ENCODE peak calls at places on chromosomes 2 and 18, in four cellular contexts. F is naive thymus-derived CD8-positive, alpha-beta T cell; E is astrocyte of the cerebellum; S is T-helper 1 cell. P is an unnamed sample.

GRCh38 chr2:100416397-100416938 is 1.0 kb downstream of the CHST10 start:
- DNase-seq in F (no peak), E (no peak), S (no peak), P (no peak)

GRCh38 chr2:167651406-167652151 is 595.8 kb downstream of the STK39 start:
- DNase-seq in F (no peak), E (no peak), S (no peak), P (no peak)

GRCh38 chr18:26863921-26864497 is 1.5 kb downstream of the AQP4 start:
- DNase-seq in F (no peak), E (no peak), S (no peak), P (no peak)

GRCh38 chr18:35271656-35272055 is 18.4 kb downstream of the ZSCAN30 start:
- DNase-seq in F (no peak), E (no peak), S (no peak), P (no peak)

GRCh38 chr2:873651-874580 is 76.7 kb upstream of the SNTG2 start:
- DNase-seq in F (no peak), E (no peak), S (no peak), P (no peak)

GRCh38 chr2:229910832-229911412 is 10.9 kb downstream of the TRIP12 start:
- DNase-seq in F (no peak), E (no peak), S (no peak), P (no peak)

GRCh38 chr2:48092846-48093498 is 186.7 kb upstream of the FBXO11 start:
- DNase-seq in F (no peak), E (no peak), S (no peak), P (no peak)

GRCh38 chr2:136057023-136057801 is 60.7 kb downstream of the CXCR4 start:
- DNase-seq in F (peak), E (no peak), S (no peak), P (no peak)

GRCh38 chr2:9419558-9419957 is 3.8 kb downstream of the ITGB1BP1 start:
- DNase-seq in F (no peak), E (no peak), S (no peak), P (no peak)

GRCh38 chr2:20617081-20617575 is 33.8 kb downstream of the HS1BP3 start:
- DNase-seq in F (no peak), E (no peak), S (no peak), P (no peak)

GRCh38 chr18:51656249-51656648 is 458.8 kb upstream of the MEX3C start:
- DNase-seq in F (no peak), E (no peak), S (no peak), P (no peak)

P was measured in T-helper 22 cell.